ENCODE peak calls at places on chromosomes 3 and 15, in six cellular contexts. G is GM03348, B is renal cortical epithelial cell, Z is 8988T, S is lung, Y is RPMI8226. A is an unnamed sample.

GRCh38 chr15:28125673-28126651 is 26.8 kb upstream of the OCA2 start:
- DNase-seq in G (peak), B (peak), Z (no peak), S (no peak), Y (peak), A (peak)

GRCh38 chr15:66006986-66007385 is 137.7 kb downstream of the RAB11A start:
- DNase-seq in G (no peak), B (peak), Z (no peak), S (no peak), Y (no peak), A (no peak)

GRCh38 chr3:38738630-38739395 is 77.2 kb downstream of the SCN10A start:
- DNase-seq in G (peak), B (peak), Z (peak), S (no peak), Y (peak), A (no peak)

GRCh38 chr15:97194750-97195149 is 765.8 kb upstream of the ARRDC4 start:
- DNase-seq in G (no peak), B (no peak), Z (no peak), S (no peak), Y (no peak), A (no peak)

GRCh38 chr3:48215019-48215418 is 8.3 kb upstream of the CAMP start:
- DNase-seq in G (no peak), B (peak), Z (no peak), S (no peak), Y (no peak), A (no peak)

GRCh38 chr3:188834349-188834748 is 337.4 kb upstream of the TPRG1 start:
- DNase-seq in G (no peak), B (no peak), Z (no peak), S (no peak), Y (no peak), A (peak)

GRCh38 chr15:53644681-53645080 is 114.8 kb downstream of the WDR72 start:
- DNase-seq in G (no peak), B (no peak), Z (no peak), S (no peak), Y (no peak), A (no peak)

GRCh38 chr15:80494311-80494710 is 90.1 kb downstream of the ARNT2 start:
- DNase-seq in G (peak), B (peak), Z (no peak), S (no peak), Y (no peak), A (no peak)

A was measured in immature natural killer cell.